ENCODE peak calls at places on chromosomes 6 and 20, in eight cellular contexts. One of them, this sample, is unnamed.

GRCh38 chr6:13384966-13385365 is 56.6 kb upstream of the TBC1D7 start:
- DNase-seq in GM10248: no peak
- DNase-seq in suprapubic skin: peak; percentile 12
- DNase-seq in nephron progenitor cell: no peak
- DNase-seq in psoas muscle: no peak
- DNase-seq in GM23338: no peak
- DNase-seq in brain microvascular endothelial cell: no peak
- DNase-seq in cardiac muscle cell: no peak
- DNase-seq in this sample: no peak

GRCh38 chr6:119539066-119539746 is 189.6 kb upstream of the MAN1A1 start:
- DNase-seq in brain microvascular endothelial cell: no peak
- DNase-seq in suprapubic skin: no peak
- DNase-seq in cardiac muscle cell: no peak
- DNase-seq in GM23338: no peak
- DNase-seq in GM10248: no peak
- DNase-seq in psoas muscle: no peak
- DNase-seq in nephron progenitor cell: no peak
- DNase-seq in this sample: no peak

GRCh38 chr6:159256128-159256527 is 86.9 kb downstream of the FNDC1 start:
- DNase-seq in GM10248: no peak
- DNase-seq in nephron progenitor cell: no peak
- DNase-seq in cardiac muscle cell: no peak
- DNase-seq in psoas muscle: no peak
- DNase-seq in suprapubic skin: no peak
- DNase-seq in GM23338: no peak
- DNase-seq in brain microvascular endothelial cell: no peak
- DNase-seq in this sample: no peak

GRCh38 chr20:20241966-20242365 is 125.9 kb upstream of the INSM1 start:
- DNase-seq in GM10248: no peak
- DNase-seq in suprapubic skin: no peak
- DNase-seq in psoas muscle: no peak
- DNase-seq in brain microvascular endothelial cell: no peak
- DNase-seq in cardiac muscle cell: no peak
- DNase-seq in nephron progenitor cell: no peak
- DNase-seq in GM23338: no peak
- DNase-seq in this sample: no peak

GRCh38 chr6:49410564-49410963 is 52.5 kb downstream of the MMUT start:
- DNase-seq in brain microvascular endothelial cell: no peak
- DNase-seq in psoas muscle: no peak
- DNase-seq in GM10248: no peak
- DNase-seq in GM23338: no peak
- DNase-seq in cardiac muscle cell: peak; percentile 7
- DNase-seq in nephron progenitor cell: no peak
- DNase-seq in suprapubic skin: no peak
- DNase-seq in this sample: no peak

GRCh38 chr6:1770435-1770843 is 160.7 kb downstream of the FOXC1 start:
- DNase-seq in GM23338: no peak
- DNase-seq in psoas muscle: no peak
- DNase-seq in GM10248: no peak
- DNase-seq in nephron progenitor cell: no peak
- DNase-seq in brain microvascular endothelial cell: peak; percentile 18
- DNase-seq in suprapubic skin: no peak
- DNase-seq in cardiac muscle cell: no peak
- DNase-seq in this sample: peak; percentile 33

GRCh38 chr6:107064579-107065065 is 36.6 kb downstream of the MTRES1 start:
- DNase-seq in brain microvascular endothelial cell: peak; percentile 81
- DNase-seq in psoas muscle: no peak
- DNase-seq in GM10248: no peak
- DNase-seq in suprapubic skin: no peak
- DNase-seq in GM23338: no peak
- DNase-seq in cardiac muscle cell: peak; percentile 90
- DNase-seq in nephron progenitor cell: no peak
- DNase-seq in this sample: no peak

GRCh38 chr6:166435574-166435973 is 52.8 kb upstream of the MPC1 start:
- DNase-seq in psoas muscle: no peak
- DNase-seq in GM10248: no peak
- DNase-seq in nephron progenitor cell: no peak
- DNase-seq in brain microvascular endothelial cell: no peak
- DNase-seq in suprapubic skin: no peak
- DNase-seq in cardiac muscle cell: no peak
- DNase-seq in GM23338: no peak
- DNase-seq in this sample: no peak

GRCh38 chr6:170522565-170523183 is 30.4 kb downstream of the PSMB1 start:
- DNase-seq in GM10248: peak; percentile 20
- DNase-seq in cardiac muscle cell: peak; percentile 22
- DNase-seq in brain microvascular endothelial cell: no peak
- DNase-seq in psoas muscle: no peak
- DNase-seq in GM23338: peak; percentile 76
- DNase-seq in nephron progenitor cell: peak; percentile 47
- DNase-seq in suprapubic skin: no peak
- DNase-seq in this sample: no peak
- TF ChIP-seq CTCF in GM10248: peak; percentile 43
- TF ChIP-seq CTCF in cardiac muscle cell: peak; percentile 41
- TF ChIP-seq CTCF in brain microvascular endothelial cell: peak; percentile 69
- TF ChIP-seq CTCF in psoas muscle: no peak
- TF ChIP-seq CTCF in GM23338: peak; percentile 59
- TF ChIP-seq CTCF in nephron progenitor cell: peak; percentile 46
- TF ChIP-seq CTCF in suprapubic skin: no peak
- TF ChIP-seq CTCF in this sample: peak; percentile 8

DNA sequence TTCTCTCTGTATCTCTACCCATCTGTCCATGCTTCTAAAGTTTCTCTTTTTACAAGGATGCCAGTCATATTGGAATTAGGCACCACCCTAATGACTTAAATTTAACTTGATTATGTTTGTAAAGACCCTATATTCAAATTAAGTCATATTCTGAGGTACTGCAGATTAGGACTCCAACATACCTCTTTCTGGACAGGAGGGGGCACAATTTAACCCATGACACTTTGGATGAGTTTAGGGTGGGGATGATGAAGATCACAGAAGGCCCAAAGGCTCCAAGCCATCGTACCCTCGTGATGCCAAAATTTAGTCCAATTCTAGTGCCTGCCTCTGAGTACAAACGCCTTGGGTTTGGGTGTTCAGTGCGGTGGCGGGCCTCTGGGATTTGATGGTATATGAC is 15.0 kb upstream of the NKX2-2 start:
- DNase-seq in suprapubic skin: no peak
- DNase-seq in GM23338: peak; percentile 26
- DNase-seq in psoas muscle: no peak
- DNase-seq in brain microvascular endothelial cell: no peak
- DNase-seq in nephron progenitor cell: no peak
- DNase-seq in GM10248: no peak
- DNase-seq in cardiac muscle cell: no peak
- DNase-seq in this sample: no peak
- TF ChIP-seq CTCF in suprapubic skin: no peak
- TF ChIP-seq CTCF in GM23338: peak; percentile 43
- TF ChIP-seq CTCF in psoas muscle: no peak
- TF ChIP-seq CTCF in brain microvascular endothelial cell: no peak
- TF ChIP-seq CTCF in nephron progenitor cell: no peak
- TF ChIP-seq CTCF in GM10248: no peak
- TF ChIP-seq CTCF in cardiac muscle cell: no peak
- TF ChIP-seq CTCF in this sample: peak; percentile 6

GRCh38 chr6:55379895-55380294 is 52.6 kb downstream of the GFRAL start:
- DNase-seq in nephron progenitor cell: no peak
- DNase-seq in GM23338: no peak
- DNase-seq in GM10248: no peak
- DNase-seq in brain microvascular endothelial cell: no peak
- DNase-seq in suprapubic skin: no peak
- DNase-seq in cardiac muscle cell: peak; percentile 74
- DNase-seq in psoas muscle: no peak
- DNase-seq in this sample: no peak
- TF ChIP-seq CTCF in nephron progenitor cell: no peak
- TF ChIP-seq CTCF in GM23338: no peak
- TF ChIP-seq CTCF in GM10248: no peak
- TF ChIP-seq CTCF in brain microvascular endothelial cell: no peak
- TF ChIP-seq CTCF in suprapubic skin: no peak
- TF ChIP-seq CTCF in cardiac muscle cell: no peak
- TF ChIP-seq CTCF in psoas muscle: no peak
- TF ChIP-seq CTCF in this sample: no peak

GRCh38 chr6:31546339-31546961 is at the start of gene ATP6V1G2:
- DNase-seq in suprapubic skin: peak; percentile 94
- DNase-seq in psoas muscle: peak; percentile 88
- DNase-seq in GM10248: peak; percentile 68
- DNase-seq in cardiac muscle cell: peak; percentile 93
- DNase-seq in nephron progenitor cell: peak; percentile 92
- DNase-seq in brain microvascular endothelial cell: peak; percentile 94
- DNase-seq in GM23338: peak; percentile 98
- DNase-seq in this sample: peak; percentile 72

GRCh38 chr6:31548423-31548873 is 1.0 kb downstream of the NFKBIL1 start:
- DNase-seq in GM23338: no peak
- DNase-seq in GM10248: no peak
- DNase-seq in brain microvascular endothelial cell: no peak
- DNase-seq in cardiac muscle cell: no peak
- DNase-seq in psoas muscle: no peak
- DNase-seq in suprapubic skin: no peak
- DNase-seq in nephron progenitor cell: no peak
- DNase-seq in this sample: no peak

GRCh38 chr6:31545291-31545690 is 1.1 kb downstream of the ATP6V1G2 start:
- DNase-seq in nephron progenitor cell: no peak
- DNase-seq in GM10248: no peak
- DNase-seq in suprapubic skin: no peak
- DNase-seq in GM23338: no peak
- DNase-seq in brain microvascular endothelial cell: no peak
- DNase-seq in cardiac muscle cell: no peak
- DNase-seq in psoas muscle: no peak
- DNase-seq in this sample: no peak

GRCh38 chr6:31546962-31547726 is at the start of gene NFKBIL1:
- DNase-seq in suprapubic skin: peak; percentile 98
- DNase-seq in nephron progenitor cell: peak; percentile 87
- DNase-seq in GM23338: peak; percentile 98
- DNase-seq in GM10248: peak; percentile 89
- DNase-seq in psoas muscle: peak; percentile 95
- DNase-seq in cardiac muscle cell: peak; percentile 99
- DNase-seq in brain microvascular endothelial cell: peak; percentile 96
- DNase-seq in this sample: peak; percentile 91

DNA sequence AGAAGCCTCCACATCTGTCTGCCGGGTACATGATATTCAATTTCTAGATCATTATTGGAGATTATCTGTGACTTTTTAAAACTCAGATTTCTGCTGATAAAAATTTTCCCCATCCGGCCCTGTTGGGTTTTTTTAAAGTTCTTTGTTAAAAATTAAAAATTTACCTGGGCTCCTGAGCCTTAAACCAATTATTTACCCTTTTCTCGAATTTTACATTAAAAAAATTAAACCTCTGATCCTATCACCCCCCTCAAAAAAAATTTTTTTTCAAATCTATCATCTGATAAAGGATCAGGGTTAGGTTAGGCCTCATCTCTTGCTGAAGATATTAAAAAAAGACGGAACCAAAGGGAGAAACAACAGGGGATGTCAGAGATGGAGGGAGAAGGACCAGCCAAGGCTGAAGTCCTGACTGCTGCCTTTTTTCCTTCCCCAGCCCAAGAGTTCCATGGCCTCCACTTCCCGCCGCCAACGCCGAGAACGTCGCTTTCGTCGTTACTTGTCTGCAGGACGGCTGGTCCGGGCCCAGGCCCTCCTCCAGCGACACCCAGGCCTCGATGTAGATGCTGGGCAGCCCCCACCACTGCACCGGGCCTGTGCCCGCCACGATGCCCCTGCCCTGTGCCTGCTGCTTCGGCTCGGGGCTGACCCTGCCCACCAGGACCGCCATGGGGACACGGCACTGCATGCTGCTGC is 467 bp downstream of the NFKBIL1 start:
- DNase-seq in GM10248: no peak
- DNase-seq in brain microvascular endothelial cell: no peak
- DNase-seq in GM23338: peak; percentile 17
- DNase-seq in suprapubic skin: no peak
- DNase-seq in psoas muscle: no peak
- DNase-seq in nephron progenitor cell: peak; percentile 21
- DNase-seq in cardiac muscle cell: no peak
- DNase-seq in this sample: no peak
- TF ChIP-seq CTCF in GM10248: no peak
- TF ChIP-seq CTCF in brain microvascular endothelial cell: no peak
- TF ChIP-seq CTCF in GM23338: no peak
- TF ChIP-seq CTCF in suprapubic skin: no peak
- TF ChIP-seq CTCF in psoas muscle: no peak
- TF ChIP-seq CTCF in nephron progenitor cell: no peak
- TF ChIP-seq CTCF in cardiac muscle cell: no peak
- TF ChIP-seq CTCF in this sample: no peak

DNA sequence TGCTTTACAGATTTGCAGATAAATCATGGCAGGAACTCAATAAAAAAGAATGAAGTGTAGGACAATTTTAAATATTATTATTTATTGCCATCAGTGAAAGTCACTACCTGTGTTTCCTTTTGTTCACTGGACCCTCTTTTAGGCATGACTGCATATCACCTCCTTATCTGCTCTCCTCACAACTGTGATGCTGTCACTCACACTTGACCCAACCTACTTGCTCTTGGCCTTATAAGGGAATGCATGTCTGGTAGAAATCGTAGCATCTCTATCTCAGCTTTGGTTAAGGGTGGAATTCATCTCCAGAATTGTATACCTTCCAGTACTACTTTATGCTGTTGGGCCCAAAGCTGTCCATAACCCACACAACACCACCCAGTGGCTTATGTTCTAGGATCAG is 47.6 kb upstream of the RNF144B start:
- DNase-seq in brain microvascular endothelial cell: no peak
- DNase-seq in suprapubic skin: no peak
- DNase-seq in GM10248: no peak
- DNase-seq in nephron progenitor cell: no peak
- DNase-seq in cardiac muscle cell: no peak
- DNase-seq in psoas muscle: no peak
- DNase-seq in GM23338: no peak
- DNase-seq in this sample: no peak
- TF ChIP-seq CTCF in brain microvascular endothelial cell: no peak
- TF ChIP-seq CTCF in suprapubic skin: no peak
- TF ChIP-seq CTCF in GM10248: no peak
- TF ChIP-seq CTCF in nephron progenitor cell: no peak
- TF ChIP-seq CTCF in cardiac muscle cell: no peak
- TF ChIP-seq CTCF in psoas muscle: no peak
- TF ChIP-seq CTCF in GM23338: no peak
- TF ChIP-seq CTCF in this sample: no peak

GRCh38 chr6:165146456-165146855 is 162.9 kb downstream of the C6orf118 start:
- DNase-seq in psoas muscle: no peak
- DNase-seq in GM10248: no peak
- DNase-seq in cardiac muscle cell: no peak
- DNase-seq in brain microvascular endothelial cell: no peak
- DNase-seq in nephron progenitor cell: no peak
- DNase-seq in suprapubic skin: no peak
- DNase-seq in GM23338: no peak
- DNase-seq in this sample: no peak
- TF ChIP-seq CTCF in psoas muscle: no peak
- TF ChIP-seq CTCF in GM10248: no peak
- TF ChIP-seq CTCF in cardiac muscle cell: no peak
- TF ChIP-seq CTCF in brain microvascular endothelial cell: no peak
- TF ChIP-seq CTCF in nephron progenitor cell: no peak
- TF ChIP-seq CTCF in suprapubic skin: no peak
- TF ChIP-seq CTCF in GM23338: no peak
- TF ChIP-seq CTCF in this sample: no peak